ENCODE peak calls at places on chromosomes 3 and 15, in seven cellular contexts. E is GM13977; H is AG09309; V is tibial artery; Y is nephron progenitor cell; R is SK-N-SH; X is CD8-positive, alpha-beta T cell. Q is an unnamed sample.

GRCh38 chr3:149489060-149489690 is 14.7 kb downstream of the TM4SF4 start:
- DNase-seq in E (no peak), H (no peak), V (no peak), Y (peak), R (peak), X (no peak), Q (no peak)

GRCh38 chr3:47000198-47000815 is 20.8 kb downstream of the NBEAL2 start:
- DNase-seq in E (no peak), H (no peak), V (no peak), Y (no peak), R (peak), X (no peak), Q (no peak)

GRCh38 chr3:138786788-138787276 is 47.9 kb downstream of the PIK3CB start:
- DNase-seq in E (no peak), H (peak), V (no peak), Y (no peak), R (no peak), X (no peak), Q (no peak)

GRCh38 chr3:104291878-104292277 is 1074.8 kb upstream of the ALCAM start:
- DNase-seq in E (no peak), H (no peak), V (no peak), Y (no peak), R (no peak), X (no peak), Q (no peak)

GRCh38 chr3:63972196-63972595 is 51.1 kb downstream of the PSMD6 start:
- DNase-seq in E (no peak), H (no peak), V (no peak), Y (no peak), R (no peak), X (no peak), Q (no peak)

GRCh38 chr3:142947799-142948575 is 15.5 kb downstream of the PAQR9 start:
- DNase-seq in E (no peak), H (no peak), V (no peak), Y (no peak), R (peak), X (no peak), Q (no peak)

GRCh38 chr15:66863382-66864085 is 161.5 kb downstream of the SMAD6 start:
- DNase-seq in E (no peak), H (no peak), V (peak), Y (no peak), R (no peak), X (no peak), Q (no peak)

GRCh38 chr15:68730491-68731317 is 90.0 kb downstream of the ANP32A start:
- DNase-seq in E (no peak), H (no peak), V (no peak), Y (peak), R (peak), X (no peak), Q (peak)

GRCh38 chr3:124033360-124034015 is 41.6 kb upstream of the ROPN1 start:
- DNase-seq in E (no peak), H (no peak), V (peak), Y (peak), R (no peak), X (no peak), Q (no peak)

GRCh38 chr15:24977686-24978085 is 22.9 kb downstream of the SNRPN start:
- DNase-seq in E (no peak), H (no peak), V (no peak), Y (no peak), R (no peak), X (no peak), Q (no peak)

GRCh38 chr3:193605876-193606275 is 12.9 kb downstream of the OPA1 start:
- DNase-seq in E (peak), H (peak), V (no peak), Y (peak), R (peak), X (peak), Q (no peak)

GRCh38 chr3:157479464-157480243 is 23.6 kb downstream of the VEPH1 start:
- DNase-seq in E (no peak), H (no peak), V (no peak), Y (no peak), R (no peak), X (no peak), Q (no peak)

GRCh38 chr3:13654330-13655073 is 105.6 kb downstream of the FBLN2 start:
- DNase-seq in E (no peak), H (no peak), V (no peak), Y (no peak), R (peak), X (peak), Q (no peak)

GRCh38 chr3:17238029-17238428 is 353.3 kb downstream of the PLCL2 start:
- DNase-seq in E (no peak), H (peak), V (no peak), Y (no peak), R (no peak), X (no peak), Q (no peak)

GRCh38 chr15:68379058-68379758 is 52.8 kb downstream of the ITGA11 start:
- DNase-seq in E (no peak), H (no peak), V (peak), Y (no peak), R (no peak), X (peak), Q (no peak)

GRCh38 chr15:64938192-64938591 is 26.5 kb downstream of the ANKDD1A start:
- DNase-seq in E (no peak), H (no peak), V (no peak), Y (no peak), R (no peak), X (no peak), Q (no peak)

GRCh38 chr3:177596248-177596821 is 399.1 kb upstream of the TBL1XR1 start:
- DNase-seq in E (no peak), H (no peak), V (no peak), Y (no peak), R (no peak), X (no peak), Q (no peak)

GRCh38 chr15:48645558-48646330 is at the start of gene FBN1:
- DNase-seq in E (peak), H (peak), V (peak), Y (peak), R (peak), X (no peak), Q (peak)

GRCh38 chr3:180321534-180321933 is 280.4 kb upstream of the TTC14 start:
- DNase-seq in E (no peak), H (no peak), V (no peak), Y (no peak), R (no peak), X (no peak), Q (no peak)

DNA sequence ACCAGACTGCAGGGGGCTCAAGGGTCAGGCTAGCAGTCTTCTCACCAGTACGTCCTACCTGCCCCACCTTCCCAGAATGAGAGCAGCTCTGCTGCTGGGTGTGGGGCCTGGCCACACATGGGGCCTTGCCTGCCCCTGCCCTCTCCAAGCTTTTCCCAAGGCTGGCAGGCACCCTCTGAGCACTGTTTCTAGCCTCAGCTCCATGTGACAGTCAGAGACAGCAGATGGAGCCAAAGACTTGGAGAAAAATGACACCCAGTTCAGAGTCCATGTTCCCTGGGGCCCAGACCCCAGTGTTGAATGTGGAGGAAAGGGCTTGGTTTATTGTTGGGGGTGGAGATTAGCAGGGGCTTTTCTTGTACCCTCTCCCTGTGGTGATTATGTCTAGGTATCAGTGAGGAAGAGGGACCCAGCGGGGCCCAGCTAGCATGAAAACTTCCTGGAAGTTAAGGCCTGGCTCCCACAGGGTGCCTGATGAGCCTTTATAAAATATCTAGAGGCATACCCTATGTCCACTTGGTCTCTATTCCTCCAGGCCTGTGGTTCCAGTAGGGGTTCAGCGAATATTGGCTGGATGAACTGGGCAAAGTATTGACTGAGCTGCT is 153.8 kb downstream of the EEFSEC start:
- DNase-seq in E (no peak), H (no peak), V (no peak), Y (no peak), R (peak), X (peak), Q (no peak)
- TF ChIP-seq CTCF in E (no peak), H (no peak), V (no peak), Y (no peak), R (no peak), X (no peak), Q (no peak)

DNA sequence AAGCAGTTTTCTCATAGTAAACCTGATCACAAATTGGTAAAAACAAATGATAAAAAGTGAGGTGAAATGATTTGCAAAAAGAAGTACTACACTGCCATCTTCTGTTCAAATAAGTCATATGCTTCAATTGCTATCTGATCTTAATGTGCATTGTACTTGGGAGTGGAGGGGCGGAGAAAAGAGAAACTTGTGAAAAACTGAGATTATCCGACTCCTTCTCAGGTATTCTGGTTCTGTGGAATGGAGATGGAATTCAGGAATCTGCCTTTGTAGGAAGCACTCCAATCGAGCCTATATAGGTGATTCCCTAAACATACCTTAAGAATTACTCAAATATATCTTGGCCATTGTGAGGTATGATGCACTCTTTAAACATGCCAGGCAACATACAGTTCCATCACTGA is 180.6 kb downstream of the CHL1 start:
- DNase-seq in E (peak), H (peak), V (no peak), Y (peak), R (peak), X (no peak), Q (peak)
- TF ChIP-seq CTCF in E (peak), H (no peak), V (no peak), Y (peak), R (peak), X (no peak), Q (peak)

DNA sequence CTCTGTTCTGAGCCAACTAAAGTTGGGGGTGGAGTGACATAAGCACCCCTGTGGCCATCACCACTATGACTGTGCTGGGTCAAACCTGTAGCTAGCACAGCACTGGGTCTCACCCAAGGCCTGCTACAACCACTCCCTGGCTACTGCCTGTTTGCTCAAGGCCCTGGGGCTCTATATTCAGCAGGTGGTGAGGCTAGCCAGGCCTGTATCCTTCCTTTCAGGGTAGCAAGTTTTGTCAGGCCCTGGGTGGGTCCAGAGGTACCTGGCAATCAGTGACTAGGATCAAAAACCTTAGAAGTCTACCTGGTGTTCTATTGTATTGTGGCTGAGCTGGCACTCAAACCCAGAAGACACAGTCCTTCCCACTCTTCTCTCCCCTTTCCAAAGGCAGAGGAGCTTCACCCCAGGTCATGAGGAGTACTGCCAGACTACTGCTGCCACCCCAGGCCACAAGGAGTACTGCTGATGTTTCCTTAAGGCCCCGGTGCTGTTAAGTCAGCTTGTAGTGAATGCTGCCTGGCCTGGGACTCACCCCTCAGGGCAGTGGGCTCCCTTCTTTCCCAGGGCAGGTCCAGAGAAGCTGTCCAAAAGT is 170.8 kb downstream of the IGSF11 start:
- DNase-seq in E (no peak), H (no peak), V (no peak), Y (peak), R (no peak), X (no peak), Q (no peak)
- TF ChIP-seq CTCF in E (peak), H (no peak), V (no peak), Y (no peak), R (peak), X (no peak), Q (peak)

DNA sequence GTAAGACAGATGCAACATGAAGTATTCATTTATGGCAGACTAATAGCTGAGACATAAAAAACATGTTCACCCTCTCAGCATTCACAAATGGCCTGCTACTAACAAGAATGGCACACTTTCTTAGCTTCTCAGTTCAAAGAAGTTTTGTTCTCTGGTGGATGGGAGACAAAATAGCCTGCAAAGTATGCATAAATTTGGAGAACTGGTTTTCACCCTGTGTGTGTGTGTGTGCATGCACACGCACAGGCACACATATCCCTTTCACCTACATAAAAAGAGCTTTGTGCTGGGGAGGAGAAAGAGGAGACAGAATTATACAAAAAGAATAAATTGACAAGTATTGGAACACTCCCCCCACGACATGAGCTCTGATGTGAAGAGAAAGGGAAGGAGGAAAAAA is 26.6 kb upstream of the RYK start:
- DNase-seq in E (no peak), H (no peak), V (no peak), Y (no peak), R (no peak), X (no peak), Q (no peak)
- TF ChIP-seq CTCF in E (no peak), H (no peak), V (no peak), Y (no peak), R (no peak), X (no peak), Q (no peak)